ENCODE peak calls at places on chromosomes 3 and 15, in four cellular contexts. X is HepG2, M is GM12878, V is SK-N-SH. S is an unnamed sample.

GRCh38 chr3:8622873-8623725 is 21.5 kb downstream of the SSUH2 start:
- DNase-seq in M (no peak), V (peak; percentile 93), X (peak; percentile 41), S (peak; percentile 89)

GRCh38 chr3:170301404-170301803 is 56.1 kb upstream of the SKIL start:
- DNase-seq in M (no peak), X (no peak), V (no peak), S (no peak)

GRCh38 chr3:175879417-175879816 is 1020.3 kb downstream of the NAALADL2 start:
- DNase-seq in X (no peak), V (no peak), M (no peak), S (no peak)

GRCh38 chr15:61084944-61085367 is 144.1 kb downstream of the RORA start:
- DNase-seq in X (no peak), M (no peak), V (peak; percentile 70), S (no peak)

GRCh38 chr15:59168536-59168935 is 38.1 kb upstream of the LDHAL6B start:
- DNase-seq in X (peak; percentile 39), M (no peak), V (no peak), S (no peak)

GRCh38 chr3:147651107-147651506 is 241.9 kb downstream of the ZIC1 start:
- DNase-seq in X (no peak), V (no peak), M (no peak), S (no peak)

GRCh38 chr3:99561056-99561455 is 77.3 kb upstream of the COL8A1 start:
- DNase-seq in V (no peak), X (no peak), M (no peak), S (no peak)

GRCh38 chr15:85044894-85045293 is 63.2 kb downstream of the PDE8A start:
- DNase-seq in M (no peak), V (no peak), X (no peak), S (no peak)

GRCh38 chr3:183536238-183536880 is 19.1 kb downstream of the KLHL6 start:
- DNase-seq in X (no peak), M (peak; percentile 82), V (no peak), S (no peak)

GRCh38 chr15:36265422-36265821 is 314.0 kb upstream of the CDIN1 start:
- DNase-seq in X (no peak), M (no peak), V (no peak), S (no peak)

GRCh38 chr3:16318216-16318615 is 53.2 kb downstream of the OXNAD1 start:
- DNase-seq in M (no peak), X (no peak), V (no peak), S (no peak)

GRCh38 chr15:96307856-96308394 is 22.6 kb upstream of the NR2F2 start:
- DNase-seq in V (no peak), X (no peak), M (no peak), S (no peak)

GRCh38 chr3:141876381-141876890 is at the start of gene ATP1B3:
- DNase-seq in X (peak; percentile 60), V (peak; percentile 91), M (peak; percentile 39), S (peak; percentile 25)

GRCh38 chr3:52237659-52238172 is 1.2 kb downstream of the TWF2 start:
- DNase-seq in M (no peak), X (no peak), V (peak; percentile 58), S (peak; percentile 63)

GRCh38 chr3:160927620-160928019 is 171.6 kb downstream of the PPM1L start:
- DNase-seq in V (no peak), M (no peak), X (no peak), S (no peak)

GRCh38 chr15:70291295-70291694 is 193.6 kb upstream of the TLE3 start:
- DNase-seq in X (no peak), M (no peak), V (no peak), S (no peak)

GRCh38 chr15:36109943-36110658 is 469.3 kb upstream of the CDIN1 start:
- DNase-seq in M (no peak), X (no peak), V (no peak), S (no peak)

GRCh38 chr15:57548835-57549234 is 42.9 kb upstream of the MYZAP start:
- DNase-seq in X (no peak), M (no peak), V (no peak), S (no peak)

GRCh38 chr3:50708620-50709019 is 33.9 kb downstream of the DOCK3 start:
- DNase-seq in X (no peak), V (no peak), M (no peak), S (no peak)

GRCh38 chr15:46312133-46312740 is 677.4 kb downstream of the SQOR start:
- DNase-seq in V (peak; percentile 55), X (peak; percentile 51), M (peak; percentile 11), S (peak; percentile 90)

GRCh38 chr3:44509985-44510360 is 32.5 kb upstream of the ZNF445 start:
- DNase-seq in X (no peak), M (no peak), V (no peak), S (no peak)

GRCh38 chr15:90291679-90292356 is 26.3 kb downstream of the NGRN start:
- DNase-seq in V (peak; percentile 57), X (peak; percentile 50), M (no peak), S (no peak)

GRCh38 chr3:16444344-16444743 is 69.2 kb downstream of the RFTN1 start:
- DNase-seq in M (no peak), X (no peak), V (no peak), S (no peak)

GRCh38 chr3:134711284-134711683 is 60.5 kb upstream of the KY start:
- DNase-seq in X (no peak), M (no peak), V (no peak), S (no peak)

GRCh38 chr15:68821898-68822380 is 1.2 kb upstream of the ANP32A start:
- DNase-seq in X (peak; percentile 69), V (no peak), M (no peak), S (no peak)

GRCh38 chr15:45183511-45183910 is 4.3 kb downstream of the SHF start:
- DNase-seq in V (peak; percentile 2), M (no peak), X (no peak), S (no peak)

GRCh38 chr3:185205865-185206264 is 48.0 kb downstream of the EHHADH start:
- DNase-seq in M (no peak), V (no peak), X (no peak), S (no peak)

GRCh38 chr15:92928351-92928750 is 28.2 kb downstream of the CHD2 start:
- DNase-seq in X (no peak), M (no peak), V (no peak), S (no peak)

GRCh38 chr3:55782351-55782750 is 295.2 kb upstream of the WNT5A start:
- DNase-seq in X (no peak), V (no peak), M (no peak), S (no peak)

GRCh38 chr15:39124155-39124924 is 456.5 kb upstream of the THBS1 start:
- DNase-seq in V (no peak), M (no peak), X (peak; percentile 50), S (no peak)

GRCh38 chr15:39127151-39127815 is 453.6 kb upstream of the THBS1 start:
- DNase-seq in M (no peak), V (no peak), X (no peak), S (no peak)

GRCh38 chr15:39127925-39128617 is 452.8 kb upstream of the THBS1 start:
- DNase-seq in V (no peak), M (no peak), X (peak; percentile 98), S (no peak)

GRCh38 chr15:39124925-39125625 is 455.8 kb upstream of the THBS1 start:
- DNase-seq in M (no peak), X (no peak), V (no peak), S (no peak)

GRCh38 chr15:39125904-39126303 is 455.0 kb upstream of the THBS1 start:
- DNase-seq in V (peak; percentile 51), M (no peak), X (peak; percentile 62), S (peak; percentile 54)
- TF ChIP-seq TCF12 in V (no peak), M (no peak), X (no peak), S (no peak)

GRCh38 chr3:172707967-172708366 is 2.9 kb downstream of the NCEH1 start:
- DNase-seq in X (no peak), V (no peak), M (no peak), S (no peak)
- TF ChIP-seq TCF12 in X (no peak), V (no peak), M (no peak), S (no peak)

GRCh38 chr15:66923438-66923881 is 141.9 kb upstream of the SMAD3 start:
- DNase-seq in M (no peak), X (peak; percentile 34), V (peak; percentile 54), S (no peak)
- TF ChIP-seq TCF12 in M (no peak), X (no peak), V (no peak), S (no peak)

DNA sequence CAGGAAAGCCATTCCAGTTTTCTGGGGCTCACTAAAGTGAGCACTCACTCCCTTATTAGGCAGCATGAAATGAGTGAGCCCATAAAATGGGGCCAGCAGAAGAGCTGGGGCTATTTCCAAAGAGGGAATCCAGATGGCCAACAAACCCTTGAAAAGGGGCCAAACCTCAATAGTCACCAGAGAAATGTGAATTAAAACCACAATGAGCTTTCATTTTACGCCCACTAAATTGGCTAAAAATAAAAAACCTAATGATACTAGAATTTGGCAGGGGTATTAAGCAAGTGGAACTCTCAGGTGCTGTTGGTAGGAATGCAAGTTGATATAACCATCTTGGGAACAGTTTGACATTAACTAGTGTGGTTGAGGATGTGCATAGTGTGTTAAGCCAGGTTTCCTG is 42.1 kb upstream of the RAF1 start:
- DNase-seq in X (no peak), M (no peak), V (no peak), S (no peak)
- TF ChIP-seq TCF12 in X (no peak), M (no peak), V (peak; percentile 35), S (no peak)

DNA sequence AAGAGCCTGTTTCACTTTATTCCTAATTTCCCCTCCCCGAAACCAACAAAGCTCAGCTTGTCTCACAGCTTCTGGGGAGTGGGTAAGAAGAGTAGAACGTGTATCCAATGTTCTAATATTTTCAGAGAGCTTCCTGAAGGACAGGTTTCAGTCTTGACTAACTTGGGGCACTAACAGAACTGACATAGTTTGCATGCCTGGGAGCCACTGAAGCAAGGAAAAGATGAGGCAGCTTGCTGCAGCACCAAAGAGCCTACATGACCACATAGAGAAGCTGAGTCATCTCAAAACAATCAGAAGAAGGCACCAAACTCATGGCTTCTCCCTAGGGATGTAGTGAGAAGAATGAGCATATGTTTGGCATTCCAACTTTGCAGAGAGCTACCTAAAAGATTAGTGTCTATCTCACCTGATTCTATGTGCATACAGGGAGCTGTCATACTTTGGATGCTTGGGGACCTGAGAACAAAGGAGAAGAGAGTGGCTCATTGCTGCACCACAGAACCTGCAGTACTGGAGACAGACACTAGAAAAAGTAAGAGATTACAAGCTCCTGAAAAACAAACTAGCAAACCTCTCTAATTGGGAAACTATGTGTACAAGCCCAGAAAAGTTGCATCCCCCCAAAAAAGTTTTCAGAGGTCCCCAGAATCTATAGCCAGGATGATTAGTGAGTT is 86.9 kb downstream of the DCLK3 start:
- DNase-seq in M (no peak), X (peak; percentile 6), V (no peak), S (no peak)
- TF ChIP-seq TCF12 in M (no peak), X (no peak), V (peak; percentile 22), S (no peak)

DNA sequence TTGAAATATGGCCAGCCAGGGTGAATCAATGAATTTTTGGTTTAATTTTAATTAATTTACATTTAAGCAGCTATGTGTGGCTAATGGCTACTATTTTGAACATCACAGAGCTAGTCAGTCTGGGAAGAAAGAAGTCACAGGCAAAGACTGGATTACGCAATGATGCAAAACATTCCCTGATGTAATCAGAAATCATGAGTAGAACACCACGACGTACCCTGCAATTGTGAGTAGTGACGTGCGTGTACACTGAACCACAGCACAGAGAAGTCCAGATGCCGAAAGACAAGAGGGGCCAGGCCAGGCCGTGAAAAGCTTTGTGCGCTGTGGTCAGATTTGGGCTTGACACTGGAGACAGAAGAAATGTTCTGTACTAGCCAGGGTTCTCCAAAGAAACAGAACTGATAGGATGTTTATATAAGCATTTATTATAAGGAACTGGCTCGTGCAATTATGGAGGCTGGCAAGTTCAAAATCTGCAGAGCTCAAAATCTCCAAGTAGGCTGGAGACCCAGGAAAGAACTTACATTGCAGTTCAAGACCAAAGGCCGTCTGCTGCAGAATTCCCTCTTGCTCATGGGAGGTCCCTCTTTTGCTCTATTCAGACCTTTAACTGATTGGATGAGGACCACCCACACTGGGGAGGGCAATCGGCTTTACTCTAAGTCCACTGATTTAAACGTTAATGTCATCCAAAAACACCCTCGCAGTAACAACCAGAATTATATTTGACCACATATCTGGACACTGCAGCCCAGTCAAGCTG is 44.6 kb downstream of the SH3BP5 start:
- DNase-seq in M (no peak), X (no peak), V (no peak), S (no peak)
- TF ChIP-seq TCF12 in M (no peak), X (no peak), V (no peak), S (no peak)